ENCODE peak calls at places on chromosomes 4 and X, in eight cellular contexts. One of them, this sample, is unnamed.

GRCh38 chr4:38385286-38386010 is 278.6 kb upstream of the KLF3 start:
- DNase-seq in CD14-positive monocyte: no peak
- DNase-seq in lower lobe of right lung: no peak
- DNase-seq in sigmoid colon: no peak
- DNase-seq in Calu3: peak
- DNase-seq in neural crest cell: no peak
- DNase-seq in PC-9: no peak
- DNase-seq in cardiac fibroblast: no peak
- DNase-seq in this sample: no peak

GRCh38 chr4:123554819-123555499 is 158.4 kb downstream of the SPRY1 start:
- DNase-seq in cardiac fibroblast: no peak
- DNase-seq in sigmoid colon: no peak
- DNase-seq in neural crest cell: no peak
- DNase-seq in Calu3: no peak
- DNase-seq in CD14-positive monocyte: no peak
- DNase-seq in lower lobe of right lung: no peak
- DNase-seq in PC-9: no peak
- DNase-seq in this sample: peak

GRCh38 chr4:8877780-8878040 is 6.1 kb upstream of the HMX1 start:
- DNase-seq in CD14-positive monocyte: no peak
- DNase-seq in neural crest cell: no peak
- DNase-seq in PC-9: no peak
- DNase-seq in Calu3: no peak
- DNase-seq in sigmoid colon: no peak
- DNase-seq in lower lobe of right lung: no peak
- DNase-seq in cardiac fibroblast: no peak
- DNase-seq in this sample: no peak

GRCh38 chr4:154495867-154496266 is 4.3 kb upstream of the DCHS2 start:
- DNase-seq in Calu3: no peak
- DNase-seq in cardiac fibroblast: no peak
- DNase-seq in neural crest cell: no peak
- DNase-seq in lower lobe of right lung: no peak
- DNase-seq in sigmoid colon: no peak
- DNase-seq in PC-9: no peak
- DNase-seq in CD14-positive monocyte: no peak
- DNase-seq in this sample: no peak

GRCh38 chr4:48653217-48654014 is 126.7 kb downstream of the FRYL start:
- DNase-seq in neural crest cell: peak
- DNase-seq in cardiac fibroblast: peak
- DNase-seq in Calu3: no peak
- DNase-seq in PC-9: no peak
- DNase-seq in lower lobe of right lung: no peak
- DNase-seq in sigmoid colon: peak
- DNase-seq in CD14-positive monocyte: no peak
- DNase-seq in this sample: peak

GRCh38 chrX:150084474-150085229 is 146.4 kb upstream of the EOLA2 start:
- DNase-seq in sigmoid colon: no peak
- DNase-seq in neural crest cell: no peak
- DNase-seq in CD14-positive monocyte: no peak
- DNase-seq in Calu3: no peak
- DNase-seq in lower lobe of right lung: no peak
- DNase-seq in cardiac fibroblast: peak
- DNase-seq in PC-9: peak
- DNase-seq in this sample: no peak

GRCh38 chr4:123777297-123777859 is 380.8 kb downstream of the SPRY1 start:
- DNase-seq in cardiac fibroblast: peak
- DNase-seq in PC-9: no peak
- DNase-seq in lower lobe of right lung: no peak
- DNase-seq in neural crest cell: no peak
- DNase-seq in sigmoid colon: peak
- DNase-seq in CD14-positive monocyte: no peak
- DNase-seq in Calu3: no peak
- DNase-seq in this sample: no peak

GRCh38 chr4:106502106-106502699 is 133.6 kb upstream of the GIMD1 start:
- DNase-seq in sigmoid colon: no peak
- DNase-seq in PC-9: peak
- DNase-seq in Calu3: peak
- DNase-seq in cardiac fibroblast: peak
- DNase-seq in CD14-positive monocyte: no peak
- DNase-seq in lower lobe of right lung: peak
- DNase-seq in neural crest cell: peak
- DNase-seq in this sample: peak

GRCh38 chr4:26441110-26441509 is 49.2 kb downstream of the CCKAR start:
- DNase-seq in cardiac fibroblast: peak
- DNase-seq in PC-9: no peak
- DNase-seq in sigmoid colon: no peak
- DNase-seq in Calu3: no peak
- DNase-seq in neural crest cell: no peak
- DNase-seq in lower lobe of right lung: no peak
- DNase-seq in CD14-positive monocyte: no peak
- DNase-seq in this sample: no peak

GRCh38 chrX:22740836-22741235 is 258.9 kb upstream of the DDX53 start:
- DNase-seq in CD14-positive monocyte: no peak
- DNase-seq in sigmoid colon: no peak
- DNase-seq in lower lobe of right lung: no peak
- DNase-seq in Calu3: no peak
- DNase-seq in PC-9: no peak
- DNase-seq in cardiac fibroblast: no peak
- DNase-seq in neural crest cell: no peak
- DNase-seq in this sample: no peak

GRCh38 chr4:185709802-185710486 is 102.0 kb downstream of the SORBS2 start:
- DNase-seq in PC-9: no peak
- DNase-seq in sigmoid colon: no peak
- DNase-seq in CD14-positive monocyte: no peak
- DNase-seq in neural crest cell: no peak
- DNase-seq in lower lobe of right lung: no peak
- DNase-seq in cardiac fibroblast: peak
- DNase-seq in Calu3: no peak
- DNase-seq in this sample: no peak

GRCh38 chr4:145279122-145279960 is 99.0 kb upstream of the OTUD4 start:
- DNase-seq in CD14-positive monocyte: no peak
- DNase-seq in Calu3: no peak
- DNase-seq in PC-9: no peak
- DNase-seq in neural crest cell: no peak
- DNase-seq in sigmoid colon: no peak
- DNase-seq in cardiac fibroblast: peak
- DNase-seq in lower lobe of right lung: no peak
- DNase-seq in this sample: no peak

GRCh38 chr4:13992975-13993495 is 365.5 kb upstream of the BOD1L1 start:
- DNase-seq in CD14-positive monocyte: no peak
- DNase-seq in lower lobe of right lung: no peak
- DNase-seq in cardiac fibroblast: no peak
- DNase-seq in Calu3: no peak
- DNase-seq in sigmoid colon: no peak
- DNase-seq in PC-9: no peak
- DNase-seq in neural crest cell: no peak
- DNase-seq in this sample: no peak

GRCh38 chr4:72314869-72315268 is 254.2 kb downstream of the ADAMTS3 start:
- DNase-seq in Calu3: no peak
- DNase-seq in CD14-positive monocyte: no peak
- DNase-seq in PC-9: no peak
- DNase-seq in neural crest cell: no peak
- DNase-seq in sigmoid colon: no peak
- DNase-seq in cardiac fibroblast: peak
- DNase-seq in lower lobe of right lung: no peak
- DNase-seq in this sample: no peak

GRCh38 chr4:188778880-188779279 is 639.6 kb downstream of the TRIML1 start:
- DNase-seq in neural crest cell: no peak
- DNase-seq in sigmoid colon: no peak
- DNase-seq in lower lobe of right lung: no peak
- DNase-seq in CD14-positive monocyte: no peak
- DNase-seq in PC-9: no peak
- DNase-seq in cardiac fibroblast: peak
- DNase-seq in Calu3: no peak
- DNase-seq in this sample: no peak

DNA sequence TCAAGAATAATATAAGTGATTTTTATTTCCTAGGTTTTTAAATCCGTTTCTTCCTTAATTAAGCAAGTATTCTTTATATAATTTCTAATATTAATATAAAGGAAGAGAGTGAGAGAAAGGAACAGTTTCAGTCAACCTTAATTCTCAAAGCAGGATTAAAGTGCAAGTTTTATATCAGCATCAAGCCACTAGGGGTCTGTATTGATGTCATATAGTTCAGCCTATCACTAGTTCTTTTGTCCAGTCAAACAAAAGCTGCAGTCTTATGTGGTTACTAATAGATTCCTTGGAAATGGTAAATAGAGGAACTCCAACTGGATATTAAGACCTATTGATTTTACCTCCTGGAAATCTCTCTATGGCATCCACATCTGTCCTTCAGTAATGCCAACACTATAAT is 82.0 kb downstream of the NAP1L3 start:
- DNase-seq in lower lobe of right lung: no peak
- DNase-seq in sigmoid colon: no peak
- DNase-seq in PC-9: no peak
- DNase-seq in cardiac fibroblast: no peak
- DNase-seq in Calu3: no peak
- DNase-seq in neural crest cell: no peak
- DNase-seq in CD14-positive monocyte: no peak
- DNase-seq in this sample: no peak
- TF ChIP-seq CTCF in lower lobe of right lung: no peak
- TF ChIP-seq CTCF in sigmoid colon: no peak
- TF ChIP-seq CTCF in PC-9: no peak
- TF ChIP-seq CTCF in cardiac fibroblast: no peak
- TF ChIP-seq CTCF in Calu3: no peak
- TF ChIP-seq CTCF in neural crest cell: peak
- TF ChIP-seq CTCF in CD14-positive monocyte: no peak
- TF ChIP-seq CTCF in this sample: no peak

GRCh38 chrX:136906921-136907510 is 26.5 kb upstream of the RBMX start:
- DNase-seq in lower lobe of right lung: no peak
- DNase-seq in neural crest cell: no peak
- DNase-seq in cardiac fibroblast: no peak
- DNase-seq in sigmoid colon: no peak
- DNase-seq in CD14-positive monocyte: no peak
- DNase-seq in PC-9: no peak
- DNase-seq in Calu3: no peak
- DNase-seq in this sample: no peak

GRCh38 chrX:136907626-136908025 is 27.1 kb upstream of the RBMX start:
- DNase-seq in CD14-positive monocyte: no peak
- DNase-seq in sigmoid colon: no peak
- DNase-seq in Calu3: no peak
- DNase-seq in PC-9: no peak
- DNase-seq in lower lobe of right lung: no peak
- DNase-seq in cardiac fibroblast: no peak
- DNase-seq in neural crest cell: no peak
- DNase-seq in this sample: peak

GRCh38 chrX:136910565-136911040 is 30.1 kb upstream of the RBMX start:
- DNase-seq in PC-9: no peak
- DNase-seq in lower lobe of right lung: no peak
- DNase-seq in cardiac fibroblast: peak
- DNase-seq in neural crest cell: no peak
- DNase-seq in sigmoid colon: no peak
- DNase-seq in Calu3: no peak
- DNase-seq in CD14-positive monocyte: no peak
- DNase-seq in this sample: no peak

GRCh38 chrX:136909119-136909705 is 28.7 kb upstream of the RBMX start:
- DNase-seq in Calu3: peak
- DNase-seq in CD14-positive monocyte: peak
- DNase-seq in cardiac fibroblast: peak
- DNase-seq in PC-9: peak
- DNase-seq in neural crest cell: peak
- DNase-seq in lower lobe of right lung: peak
- DNase-seq in sigmoid colon: peak
- DNase-seq in this sample: peak

GRCh38 chrX:136909706-136910564 is 29.4 kb upstream of the RBMX start:
- DNase-seq in neural crest cell: peak
- DNase-seq in cardiac fibroblast: peak
- DNase-seq in CD14-positive monocyte: peak
- DNase-seq in lower lobe of right lung: peak
- DNase-seq in sigmoid colon: peak
- DNase-seq in Calu3: peak
- DNase-seq in PC-9: peak
- DNase-seq in this sample: peak
- TF ChIP-seq CTCF in neural crest cell: no peak
- TF ChIP-seq CTCF in cardiac fibroblast: no peak
- TF ChIP-seq CTCF in CD14-positive monocyte: no peak
- TF ChIP-seq CTCF in lower lobe of right lung: no peak
- TF ChIP-seq CTCF in sigmoid colon: no peak
- TF ChIP-seq CTCF in Calu3: no peak
- TF ChIP-seq CTCF in PC-9: no peak
- TF ChIP-seq CTCF in this sample: no peak

GRCh38 chrX:109632906-109633504 is 8.0 kb upstream of the KCNE5 start:
- DNase-seq in cardiac fibroblast: peak
- DNase-seq in CD14-positive monocyte: no peak
- DNase-seq in PC-9: peak
- DNase-seq in neural crest cell: peak
- DNase-seq in lower lobe of right lung: no peak
- DNase-seq in Calu3: peak
- DNase-seq in sigmoid colon: no peak
- DNase-seq in this sample: no peak
- TF ChIP-seq CTCF in cardiac fibroblast: peak
- TF ChIP-seq CTCF in CD14-positive monocyte: peak
- TF ChIP-seq CTCF in PC-9: peak
- TF ChIP-seq CTCF in neural crest cell: peak
- TF ChIP-seq CTCF in lower lobe of right lung: peak
- TF ChIP-seq CTCF in Calu3: peak
- TF ChIP-seq CTCF in sigmoid colon: no peak
- TF ChIP-seq CTCF in this sample: peak

GRCh38 chrX:50996930-50997329 is 86.4 kb downstream of the BMP15 start:
- DNase-seq in Calu3: no peak
- DNase-seq in cardiac fibroblast: no peak
- DNase-seq in CD14-positive monocyte: no peak
- DNase-seq in lower lobe of right lung: no peak
- DNase-seq in neural crest cell: no peak
- DNase-seq in sigmoid colon: no peak
- DNase-seq in PC-9: no peak
- DNase-seq in this sample: no peak
- TF ChIP-seq CTCF in Calu3: no peak
- TF ChIP-seq CTCF in cardiac fibroblast: no peak
- TF ChIP-seq CTCF in CD14-positive monocyte: no peak
- TF ChIP-seq CTCF in lower lobe of right lung: no peak
- TF ChIP-seq CTCF in neural crest cell: no peak
- TF ChIP-seq CTCF in sigmoid colon: no peak
- TF ChIP-seq CTCF in PC-9: no peak
- TF ChIP-seq CTCF in this sample: no peak

DNA sequence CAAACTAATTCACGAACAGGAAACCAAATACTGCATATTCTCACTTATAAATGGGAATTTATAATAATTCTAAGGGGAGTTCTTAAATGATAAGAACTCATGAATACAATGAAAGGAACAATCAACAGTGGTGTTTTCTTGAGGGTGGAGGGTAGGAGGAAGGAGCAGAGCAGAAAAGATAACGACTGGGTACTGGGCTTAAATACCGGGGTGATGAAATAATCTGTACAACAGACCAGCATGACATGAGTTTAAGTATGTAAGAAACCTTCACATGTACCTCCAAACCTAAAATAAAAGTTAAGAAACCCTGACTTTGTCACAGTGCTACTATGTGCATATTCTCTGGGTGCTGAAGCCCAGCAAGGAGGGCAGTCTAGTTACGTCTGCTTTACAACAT is 6.6 kb downstream of the FREM3 start:
- DNase-seq in neural crest cell: no peak
- DNase-seq in sigmoid colon: no peak
- DNase-seq in lower lobe of right lung: no peak
- DNase-seq in PC-9: no peak
- DNase-seq in CD14-positive monocyte: no peak
- DNase-seq in cardiac fibroblast: no peak
- DNase-seq in Calu3: no peak
- DNase-seq in this sample: no peak
- TF ChIP-seq CTCF in neural crest cell: no peak
- TF ChIP-seq CTCF in sigmoid colon: no peak
- TF ChIP-seq CTCF in lower lobe of right lung: no peak
- TF ChIP-seq CTCF in PC-9: no peak
- TF ChIP-seq CTCF in CD14-positive monocyte: no peak
- TF ChIP-seq CTCF in cardiac fibroblast: no peak
- TF ChIP-seq CTCF in Calu3: no peak
- TF ChIP-seq CTCF in this sample: no peak